ENCODE peak calls at places on chromosomes 1 and 21, in ten cellular contexts. S is prostate gland, W is endothelial cell of umbilical vein, F is spleen, B is suprapubic skin, U is HCT116, M is stomach, O is GM23338, L is esophagus muscularis mucosa, T is breast epithelium. P is an unnamed sample. For H3K36me3, the result is how much of the 10 kb centered on the place peaks cover.

GRCh38 chr1:91851130-91852010 is 34.6 kb downstream of the TGFBR3 start:
- DNase-seq in S (peak), W (peak), F (peak), B (peak), U (no peak), M (peak), O (no peak), L (peak), T (peak), P (peak)

GRCh38 chr21:26565105-26565504 is 8.0 kb downstream of the CYYR1 start:
- DNase-seq in S (no peak), W (peak), F (no peak), B (no peak), U (no peak), M (no peak), O (no peak), L (no peak), T (no peak), P (no peak)

GRCh38 chr1:30522031-30523004 is 201.1 kb downstream of the MATN1 start:
- DNase-seq in S (no peak), W (no peak), F (peak), B (peak), U (no peak), M (no peak), O (no peak), L (no peak), T (peak), P (no peak)

GRCh38 chr1:150847499-150848060 is 28.8 kb downstream of the ARNT start:
- DNase-seq in S (no peak), W (no peak), F (no peak), B (no peak), U (no peak), M (no peak), O (no peak), L (no peak), T (no peak), P (no peak)

GRCh38 chr1:246506785-246507639 is at the start of gene SMYD3:
- DNase-seq in S (peak), W (peak), F (peak), B (peak), U (peak), M (peak), O (peak), L (peak), T (no peak), P (peak)

GRCh38 chr1:4690951-4691675 is 36.7 kb downstream of the AJAP1 start:
- DNase-seq in S (no peak), W (no peak), F (no peak), B (no peak), U (no peak), M (no peak), O (no peak), L (no peak), T (no peak), P (no peak)

GRCh38 chr1:11957891-11958290 is 22.4 kb upstream of the MFN2 start:
- DNase-seq in S (no peak), W (no peak), F (no peak), B (no peak), U (no peak), M (no peak), O (no peak), L (no peak), T (no peak), P (no peak)

GRCh38 chr21:35641271-35642016 is 418.9 kb downstream of the SETD4 start:
- DNase-seq in S (no peak), W (no peak), F (no peak), B (no peak), U (no peak), M (no peak), O (no peak), L (peak), T (no peak), P (no peak)

GRCh38 chr21:36499578-36500471 is 19.9 kb upstream of the CLDN14 start:
- DNase-seq in S (peak), W (no peak), F (no peak), B (no peak), U (no peak), M (peak), O (no peak), L (no peak), T (peak), P (peak)

GRCh38 chr1:5994713-5995621 is 2.7 kb upstream of the NPHP4 start:
- DNase-seq in S (no peak), W (no peak), F (peak), B (no peak), U (no peak), M (no peak), O (peak), L (no peak), T (no peak), P (peak)

GRCh38 chr1:23290811-23291565 is 53.1 kb downstream of the HNRNPR start:
- DNase-seq in S (no peak), W (peak), F (no peak), B (no peak), U (no peak), M (no peak), O (no peak), L (no peak), T (no peak), P (no peak)

DNA sequence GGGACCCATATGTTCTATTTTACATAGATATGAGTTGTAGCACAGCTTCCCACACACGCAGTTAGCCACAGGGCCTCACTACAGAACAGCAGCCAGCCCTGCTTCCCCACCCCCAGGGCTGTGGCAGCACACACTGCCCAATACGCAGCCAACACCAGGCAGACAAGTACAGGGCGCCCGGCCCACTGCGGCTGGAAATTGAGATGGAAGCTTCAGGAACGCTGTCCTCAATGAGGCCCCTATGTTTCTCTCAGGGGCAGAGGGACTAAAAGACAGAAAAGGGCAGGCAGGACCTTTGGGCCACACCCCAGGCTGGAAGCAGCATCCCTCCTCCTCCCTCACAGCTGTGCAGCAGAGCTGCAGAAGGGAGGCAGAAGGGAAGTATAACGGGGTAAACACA is 14.5 kb downstream of the WDR4 start:
- DNase-seq in S (no peak), W (no peak), F (no peak), B (no peak), U (no peak), M (no peak), O (no peak), L (no peak), T (no peak), P (no peak)
- H3K36me3 ChIP-seq in S (under half), W (under half), F (half or more), B (half or more), U (half or more), M (half or more), O (under half), L (half or more), T (under half), P (under half)

DNA sequence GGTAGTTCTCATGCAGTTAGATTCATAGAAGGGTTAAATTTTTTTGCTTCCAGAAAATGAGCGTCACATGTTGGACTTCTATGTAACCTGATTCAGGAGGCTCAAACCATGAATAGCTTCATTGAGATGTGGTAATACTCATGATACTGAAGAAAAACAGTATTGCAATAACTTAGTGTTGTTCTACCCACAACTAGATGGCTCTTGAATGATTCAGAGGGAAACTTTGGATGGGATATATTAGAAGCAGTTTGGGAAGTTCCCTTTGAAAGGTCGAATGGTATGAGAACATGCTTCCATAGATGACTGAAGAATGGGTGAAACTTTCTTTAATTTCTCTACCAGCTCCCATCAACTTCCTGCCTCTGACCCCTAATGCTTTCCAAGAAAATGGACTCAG is 211.7 kb upstream of the PTGFR start:
- DNase-seq in S (no peak), W (no peak), F (no peak), B (no peak), U (no peak), M (no peak), O (no peak), L (no peak), T (no peak), P (no peak)
- TF ChIP-seq POLR2AphosphoS5 in S (no peak), W (no peak), F (no peak), B (no peak), U (no peak), M (peak), O (no peak), L (no peak), T (no peak), P (no peak)

GRCh38 chr1:164802573-164803282 is 243.7 kb downstream of the PBX1 start:
- DNase-seq in S (no peak), W (no peak), F (no peak), B (no peak), U (no peak), M (no peak), O (no peak), L (no peak), T (no peak), P (no peak)

GRCh38 chr1:164806531-164806930 is 247.5 kb downstream of the PBX1 start:
- DNase-seq in S (no peak), W (no peak), F (no peak), B (no peak), U (no peak), M (no peak), O (no peak), L (no peak), T (no peak), P (no peak)

GRCh38 chr1:164803366-164803765 is 244.4 kb downstream of the PBX1 start:
- DNase-seq in S (no peak), W (no peak), F (no peak), B (no peak), U (no peak), M (no peak), O (no peak), L (no peak), T (no peak), P (no peak)

GRCh38 chr1:164804366-164804765 is 245.4 kb downstream of the PBX1 start:
- DNase-seq in S (no peak), W (no peak), F (no peak), B (no peak), U (no peak), M (no peak), O (no peak), L (no peak), T (no peak), P (no peak)

DNA sequence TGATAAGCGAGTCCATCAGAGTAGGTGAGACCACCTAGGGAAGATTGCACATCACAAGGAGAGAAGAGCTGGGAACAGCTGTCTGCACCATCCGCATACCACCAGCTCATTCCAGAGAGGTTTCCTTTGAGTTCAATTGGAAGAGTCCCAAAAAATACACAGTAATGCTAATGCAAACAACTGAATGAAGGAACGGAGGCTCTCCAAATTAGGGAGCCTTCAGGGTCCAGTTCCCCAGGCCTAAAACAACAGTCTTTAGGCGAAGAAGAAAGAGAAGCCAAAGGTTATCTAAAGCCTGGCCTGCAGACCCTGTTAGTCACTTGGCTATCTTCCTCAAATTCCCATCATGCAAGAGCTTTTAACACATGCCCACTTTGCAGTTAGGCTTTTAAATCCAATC is 246.4 kb downstream of the PBX1 start:
- DNase-seq in S (no peak), W (peak), F (no peak), B (no peak), U (no peak), M (no peak), O (no peak), L (no peak), T (no peak), P (no peak)
- H3K36me3 ChIP-seq in S (under half), W (under half), F (under half), B (under half), U (under half), M (under half), O (under half), L (under half), T (under half), P (under half)

DNA sequence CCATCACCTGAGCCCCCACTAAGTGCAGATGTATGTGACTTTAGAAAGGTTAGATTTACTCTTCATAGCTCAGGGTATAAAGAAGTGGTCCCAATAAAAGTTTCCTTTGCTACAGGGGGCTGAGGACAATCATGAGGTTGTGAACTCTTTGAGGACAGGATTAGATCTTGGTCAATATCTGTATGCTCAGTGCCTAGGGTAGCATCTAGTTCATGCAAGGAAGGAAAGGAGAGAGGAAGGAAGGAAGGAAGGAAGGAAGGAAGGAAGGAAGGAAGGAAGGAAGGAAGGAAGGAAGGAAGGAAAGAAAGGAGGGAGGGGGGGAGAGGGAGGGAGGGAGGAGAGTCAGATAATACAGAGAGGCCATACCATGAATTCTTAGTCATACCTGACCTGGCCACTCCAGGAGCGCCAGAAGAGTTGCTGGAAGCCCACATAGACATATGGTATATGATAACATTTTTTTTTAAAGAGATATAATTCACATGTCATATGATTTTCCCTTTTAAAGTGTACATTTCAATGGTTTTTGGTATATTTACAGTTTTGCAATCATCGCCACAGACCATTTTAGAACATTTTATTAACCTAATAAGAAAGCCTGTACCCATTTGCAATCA is 9.7 kb upstream of the CSRP1 start:
- DNase-seq in S (no peak), W (no peak), F (no peak), B (no peak), U (no peak), M (no peak), O (no peak), L (no peak), T (no peak), P (no peak)
- TF ChIP-seq POLR2AphosphoS5 in S (no peak), W (no peak), F (no peak), B (no peak), U (no peak), M (no peak), O (no peak), L (no peak), T (no peak), P (no peak)

GRCh38 chr1:231235526-231235925 is 5.5 kb upstream of the GNPAT start:
- DNase-seq in S (no peak), W (no peak), F (no peak), B (no peak), U (no peak), M (no peak), O (no peak), L (no peak), T (no peak), P (no peak)

GRCh38 chr1:231232870-231233734 is 7.9 kb upstream of the GNPAT start:
- DNase-seq in S (no peak), W (no peak), F (no peak), B (no peak), U (no peak), M (no peak), O (no peak), L (no peak), T (no peak), P (no peak)

GRCh38 chr1:231233735-231234417 is 7.1 kb upstream of the GNPAT start:
- DNase-seq in S (no peak), W (no peak), F (no peak), B (no peak), U (peak), M (peak), O (no peak), L (no peak), T (no peak), P (peak)

GRCh38 chr1:231236131-231236571 is 4.9 kb upstream of the GNPAT start:
- DNase-seq in S (peak), W (no peak), F (no peak), B (no peak), U (no peak), M (no peak), O (no peak), L (no peak), T (no peak), P (no peak)

DNA sequence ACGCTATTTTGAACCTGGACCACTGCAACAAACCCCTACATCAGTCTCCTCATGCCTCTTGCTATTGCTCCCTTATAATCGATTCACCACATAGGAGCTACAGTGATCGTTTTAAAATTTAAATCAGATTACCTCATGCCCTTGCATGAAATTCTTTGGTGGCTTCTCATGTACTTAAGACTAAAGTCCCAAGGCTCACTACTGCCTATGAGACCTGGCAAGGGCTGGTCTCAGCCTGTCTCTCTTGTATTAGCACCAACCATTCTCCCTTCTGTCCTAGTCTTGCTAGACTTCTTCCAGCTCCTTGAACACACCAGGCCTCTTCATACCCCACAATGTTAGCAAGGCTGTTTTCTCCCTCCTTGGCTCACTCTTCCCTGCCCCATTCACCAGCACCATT is 6.5 kb upstream of the GNPAT start:
- DNase-seq in S (no peak), W (no peak), F (no peak), B (no peak), U (no peak), M (no peak), O (no peak), L (no peak), T (no peak), P (no peak)
- H3K36me3 ChIP-seq in S (under half), W (under half), F (half or more), B (under half), U (under half), M (under half), O (under half), L (under half), T (under half), P (under half)

GRCh38 chr1:160702100-160702499 is 9.5 kb downstream of the CD48 start:
- DNase-seq in S (no peak), W (no peak), F (no peak), B (no peak), U (no peak), M (no peak), O (no peak), L (no peak), T (no peak), P (no peak)
- TF ChIP-seq POLR2AphosphoS5 in S (no peak), W (no peak), F (no peak), B (no peak), U (no peak), M (no peak), O (no peak), L (no peak), T (no peak), P (no peak)

DNA sequence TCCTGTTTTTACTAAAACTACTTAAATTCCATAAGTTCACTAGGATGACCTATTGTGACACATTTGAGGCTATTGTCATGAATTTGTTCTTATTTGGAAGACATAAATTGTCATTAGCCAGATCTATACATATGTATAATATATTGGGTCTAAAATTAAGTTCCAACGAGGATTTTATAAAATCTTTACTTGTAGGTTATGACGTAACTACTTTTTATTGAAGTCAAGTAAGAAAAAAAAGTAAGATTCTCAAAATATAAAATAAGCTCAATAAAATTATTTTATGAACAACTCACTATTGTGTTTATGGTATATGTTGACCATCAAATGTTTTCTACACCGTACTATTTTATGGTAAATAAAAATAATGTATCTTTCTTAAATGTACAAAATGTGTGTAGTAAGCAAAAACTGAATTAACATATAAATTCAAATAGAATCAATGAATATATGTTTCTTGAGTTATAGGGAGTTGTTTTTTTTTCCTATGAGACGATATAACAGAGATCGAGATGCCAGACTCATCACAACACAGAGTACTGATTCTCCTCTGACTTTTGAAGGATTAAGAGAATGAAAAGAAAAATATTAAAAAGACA is 64.1 kb downstream of the NEGR1 start:
- DNase-seq in S (no peak), W (no peak), F (no peak), B (no peak), U (no peak), M (no peak), O (no peak), L (no peak), T (no peak), P (no peak)
- H3K36me3 ChIP-seq in S (under half), W (under half), F (under half), B (under half), U (under half), M (under half), O (under half), L (under half), T (under half), P (under half)

DNA sequence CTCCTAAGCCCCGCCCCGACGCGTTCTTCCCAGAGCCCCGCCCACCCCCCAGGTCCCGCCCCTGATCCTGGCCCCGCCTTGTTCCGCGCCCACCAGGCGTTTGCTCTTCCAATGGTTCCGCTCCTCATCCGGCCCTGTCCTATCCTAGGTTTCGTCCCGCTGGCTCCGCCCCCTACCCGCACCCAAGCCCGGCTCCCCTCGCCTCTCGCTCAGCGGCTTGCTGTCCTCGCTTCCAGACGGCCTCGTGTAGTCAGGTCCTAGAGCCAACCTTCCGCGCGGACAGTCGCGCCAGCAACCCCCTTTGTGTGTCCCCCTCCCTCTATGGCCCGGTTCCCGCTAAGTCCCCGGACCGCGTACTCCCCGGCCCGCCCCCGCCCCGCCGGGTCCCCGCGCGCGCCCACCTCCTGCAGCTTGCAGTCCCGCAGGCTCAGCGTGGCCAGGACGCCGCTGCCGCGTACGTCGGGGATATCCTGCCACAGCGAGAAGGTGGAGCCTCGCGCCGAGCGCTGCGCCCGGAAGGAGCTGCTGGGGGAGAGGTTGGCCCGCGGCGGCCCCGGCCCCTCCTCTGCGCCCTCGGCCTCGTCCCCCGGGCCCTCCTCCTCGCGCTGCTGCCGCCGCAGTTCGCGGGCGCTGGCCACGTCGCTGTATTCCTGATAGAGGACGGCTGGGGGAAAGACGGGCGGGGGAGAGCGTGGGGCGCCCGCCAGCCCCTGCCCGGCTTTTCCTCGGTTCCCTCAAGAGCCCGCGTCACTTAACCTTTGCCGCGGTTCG is 5.7 kb downstream of the ARHGEF19 start:
- DNase-seq in S (peak), W (peak), F (peak), B (peak), U (peak), M (peak), O (peak), L (peak), T (peak), P (peak)
- TF ChIP-seq POLR2AphosphoS5 in S (peak), W (peak), F (peak), B (no peak), U (peak), M (peak), O (peak), L (peak), T (peak), P (peak)

GRCh38 chr1:9022773-9023172 is 3.5 kb downstream of the SLC2A7 start:
- DNase-seq in S (no peak), W (no peak), F (no peak), B (no peak), U (no peak), M (no peak), O (peak), L (no peak), T (no peak), P (no peak)
- H3K36me3 ChIP-seq in S (under half), W (under half), F (under half), B (under half), U (under half), M (under half), O (under half), L (under half), T (under half), P (under half)

P was measured in transverse colon.